ENCODE peak calls at places on chromosomes 16 and 17, in six cellular contexts. Q, H, G, L, V and F are unnamed samples. For H3K4me1, the result is how much of the 10 kb centered on the place peaks cover.

GRCh38 chr16:26598061-26598460 is 468.7 kb upstream of the C16orf82 start:
- DNase-seq in L (peak), H (no peak), Q (no peak), G (no peak), V (no peak), F (no peak)

GRCh38 chr16:23594186-23594585 is 1.9 kb downstream of the NDUFAB1 start:
- DNase-seq in H (no peak), L (no peak), G (no peak), V (peak), Q (no peak), F (no peak)

GRCh38 chr16:11056090-11056988 is 112.0 kb downstream of the CLEC16A start:
- DNase-seq in G (no peak), L (no peak), H (no peak), Q (no peak), V (no peak), F (no peak)

GRCh38 chr17:1153795-1154546 is 25.8 kb downstream of the ABR start:
- DNase-seq in G (peak), L (peak), H (no peak), Q (no peak), V (peak), F (peak)

GRCh38 chr16:50207652-50208051 is 54.5 kb downstream of the TENT4B start:
- DNase-seq in Q (no peak), H (no peak), V (no peak), G (no peak), L (no peak), F (no peak)

GRCh38 chr16:79664407-79664806 is 63.9 kb upstream of the MAF start:
- DNase-seq in Q (no peak), H (no peak), L (no peak), G (no peak), V (no peak), F (no peak)

GRCh38 chr16:11528053-11528452 is 58.7 kb downstream of the LITAF start:
- DNase-seq in V (no peak), L (no peak), G (no peak), H (no peak), Q (peak), F (no peak)

GRCh38 chr16:79912592-79913310 is 312.2 kb upstream of the MAF start:
- DNase-seq in Q (no peak), G (no peak), L (no peak), V (no peak), H (no peak), F (no peak)

GRCh38 chr17:70105154-70105553 is 30.1 kb downstream of the KCNJ16 start:
- DNase-seq in L (no peak), V (no peak), Q (no peak), G (no peak), H (no peak), F (no peak)

GRCh38 chr17:70105641-70106040 is 30.6 kb downstream of the KCNJ16 start:
- DNase-seq in G (no peak), H (no peak), V (no peak), Q (no peak), L (no peak), F (no peak)

GRCh38 chr17:70108166-70108565 is 33.1 kb downstream of the KCNJ16 start:
- DNase-seq in Q (no peak), V (no peak), L (no peak), G (no peak), H (no peak), F (no peak)

GRCh38 chr17:70107441-70107840 is 32.4 kb downstream of the KCNJ16 start:
- DNase-seq in V (no peak), L (no peak), Q (no peak), G (no peak), H (no peak), F (no peak)

DNA sequence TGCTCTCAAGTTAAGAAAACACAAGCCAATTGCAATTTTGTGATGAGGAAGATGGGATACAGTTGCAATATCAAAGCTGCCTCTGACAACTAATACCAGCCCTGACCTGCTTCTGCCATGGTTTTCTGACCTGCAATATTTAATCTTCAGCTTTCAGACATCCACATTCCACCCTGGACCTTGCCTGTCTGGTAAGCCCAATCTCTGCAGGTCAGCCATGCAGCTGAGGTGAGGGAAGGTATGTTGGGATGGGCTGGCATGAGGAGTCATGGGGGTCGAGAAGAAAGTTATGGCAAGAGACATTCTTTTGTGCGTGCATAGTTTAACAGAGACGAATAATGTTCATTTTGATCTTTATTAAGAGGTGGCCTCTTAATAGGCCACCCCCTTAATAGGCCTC is 31.5 kb downstream of the KCNJ16 start:
- DNase-seq in G (no peak), H (no peak), Q (no peak), V (no peak), L (no peak), F (no peak)
- H3K4me1 ChIP-seq in G (under half), H (under half), Q (under half), V (under half), L (under half), F (under half)

GRCh38 chr17:76915840-76916510 is 47.8 kb downstream of the MGAT5B start:
- DNase-seq in G (no peak), Q (no peak), H (no peak), V (no peak), L (no peak), F (no peak)
- H3K4me1 ChIP-seq in G (under half), Q (under half), H (under half), V (under half), L (under half), F (under half)

GRCh38 chr16:9114842-9115241 is 23.4 kb downstream of the HAPSTR1 start:
- DNase-seq in Q (no peak), G (no peak), L (no peak), H (no peak), V (no peak), F (no peak)

GRCh38 chr16:9113707-9114106 is 22.3 kb downstream of the HAPSTR1 start:
- DNase-seq in V (no peak), L (no peak), H (no peak), G (no peak), Q (no peak), F (no peak)

GRCh38 chr16:9116141-9116540 is 24.7 kb downstream of the HAPSTR1 start:
- DNase-seq in V (no peak), L (no peak), Q (no peak), G (no peak), H (no peak), F (no peak)

GRCh38 chr16:9114112-9114511 is 22.7 kb downstream of the HAPSTR1 start:
- DNase-seq in H (no peak), G (no peak), V (no peak), L (no peak), Q (no peak), F (no peak)

GRCh38 chr16:9115277-9115676 is 23.8 kb downstream of the HAPSTR1 start:
- DNase-seq in G (no peak), Q (no peak), L (no peak), V (no peak), H (no peak), F (no peak)
- H3K4me1 ChIP-seq in G (half or more), Q (under half), L (under half), V (half or more), H (under half), F (half or more)

GRCh38 chr17:77432791-77433190 is 292.0 kb downstream of the SEC14L1 start:
- DNase-seq in V (no peak), G (no peak), Q (no peak), L (no peak), H (no peak), F (no peak)
- H3K4me1 ChIP-seq in V (half or more), G (half or more), Q (half or more), L (half or more), H (half or more), F (half or more)

DNA sequence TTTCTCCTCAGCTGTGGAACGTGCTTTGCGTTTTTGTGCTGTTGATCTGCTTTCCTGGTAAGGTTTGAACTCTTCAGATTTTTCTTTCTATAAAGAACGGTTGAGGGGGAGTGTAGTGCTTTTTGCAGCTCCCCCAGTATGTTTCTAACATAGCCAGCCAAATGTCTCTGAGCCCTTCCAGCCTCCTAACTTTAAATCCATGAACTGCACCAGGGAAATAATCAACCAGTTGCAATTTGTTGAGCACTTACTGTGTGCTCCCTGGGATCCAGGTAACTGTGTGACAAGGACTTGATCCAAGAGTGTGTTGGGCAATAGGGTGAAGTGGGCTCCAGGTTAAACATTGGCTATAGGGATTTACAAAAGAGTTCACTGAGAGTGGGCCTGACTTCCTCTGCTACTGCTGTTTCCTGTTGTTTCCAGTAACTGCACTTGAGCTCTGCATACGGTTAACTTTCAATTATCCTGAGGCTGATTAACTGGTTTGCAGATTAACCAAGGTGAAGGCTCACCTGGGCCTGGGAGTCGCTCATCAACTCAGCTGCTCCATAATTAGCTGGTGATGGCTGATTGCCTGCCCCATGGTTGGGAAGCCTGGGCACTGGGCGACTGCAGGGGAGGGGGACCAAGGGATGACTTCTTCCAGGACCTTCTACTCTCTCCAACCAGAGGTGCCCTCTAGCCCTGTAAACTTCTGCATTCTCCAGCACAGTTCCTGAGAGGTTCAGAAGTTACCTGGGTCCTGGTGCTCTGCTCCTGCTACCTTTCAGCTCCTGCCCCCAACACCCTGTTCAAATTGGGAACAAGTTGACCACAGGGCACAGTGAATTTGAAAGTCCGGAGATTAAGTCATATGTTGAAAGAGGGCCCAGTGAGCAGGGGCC is 19.5 kb downstream of the HLF start:
- DNase-seq in H (no peak), Q (no peak), G (no peak), V (no peak), L (no peak), F (no peak)
- H3K4me1 ChIP-seq in H (under half), Q (half or more), G (under half), V (half or more), L (under half), F (half or more)

GRCh38 chr16:13439766-13440165 is 480.2 kb upstream of the ERCC4 start:
- DNase-seq in H (no peak), G (no peak), L (no peak), Q (no peak), V (no peak), F (no peak)

GRCh38 chr16:13435415-13435814 is 484.5 kb upstream of the ERCC4 start:
- DNase-seq in Q (no peak), L (no peak), H (no peak), V (no peak), G (no peak), F (no peak)

GRCh38 chr16:13438064-13438463 is 481.9 kb upstream of the ERCC4 start:
- DNase-seq in V (no peak), Q (no peak), G (no peak), H (no peak), L (no peak), F (no peak)

GRCh38 chr16:13435873-13436474 is 484.0 kb upstream of the ERCC4 start:
- DNase-seq in L (no peak), G (no peak), H (no peak), Q (no peak), V (no peak), F (no peak)

GRCh38 chr16:13436641-13437423 is 483.1 kb upstream of the ERCC4 start:
- DNase-seq in V (no peak), G (no peak), L (no peak), Q (no peak), H (no peak), F (no peak)
- H3K4me1 ChIP-seq in V (under half), G (under half), L (under half), Q (under half), H (under half), F (under half)

GRCh38 chr17:17203173-17203730 is 2.9 kb downstream of the PLD6 start:
- DNase-seq in V (peak), Q (no peak), G (no peak), L (no peak), H (no peak), F (no peak)
- H3K4me1 ChIP-seq in V (half or more), Q (under half), G (under half), L (under half), H (under half), F (under half)

DNA sequence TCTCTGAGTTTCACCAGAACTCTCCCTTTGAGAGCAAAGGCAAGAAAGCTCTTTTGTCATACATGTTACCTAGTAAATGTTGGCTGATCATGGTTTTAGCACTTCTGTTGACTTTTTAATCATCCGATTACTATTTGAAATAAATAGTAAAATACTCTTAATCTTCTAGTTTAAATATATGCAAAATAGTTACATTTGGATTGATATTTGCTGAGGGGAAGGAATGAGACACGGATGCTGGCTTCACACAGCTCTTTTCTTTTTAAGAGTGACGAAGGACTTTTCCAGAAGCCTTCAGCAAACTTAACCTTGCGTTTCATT is 9.4 kb downstream of the NFATC3 start:
- DNase-seq in L (no peak), H (no peak), Q (no peak), G (no peak), V (no peak), F (no peak)
- H3K4me1 ChIP-seq in L (under half), H (half or more), Q (under half), G (under half), V (half or more), F (half or more)